ENCODE peak calls at places on chromosome 9, in seven cellular contexts. G is spleen; F is mesenchymal stem cell; M is fibroblast of lung; K is NT2/D1; Y is CD8-positive, alpha-beta memory T cell; H is breast epithelium. V is an unnamed sample.

GRCh38 chr9:78963911-78964310 is 607.9 kb upstream of the TLE4 start:
- DNase-seq in Y (no peak), F (no peak), K (no peak), H (no peak), M (no peak), G (no peak), V (no peak)

GRCh38 chr9:88954073-88954472 is 37.2 kb upstream of the S1PR3 start:
- DNase-seq in M (peak; percentile 90), K (no peak), H (no peak), G (no peak), F (no peak), Y (no peak), V (no peak)

GRCh38 chr9:97904725-97905124 is 17.6 kb downstream of the TRMO start:
- DNase-seq in K (no peak), H (no peak), G (peak; percentile 81), M (no peak), F (no peak), Y (peak; percentile 75), V (no peak)

GRCh38 chr9:109588415-109588814 is 90.3 kb upstream of the PTPN3 start:
- DNase-seq in K (no peak), G (no peak), M (no peak), Y (no peak), H (no peak), F (no peak), V (no peak)

GRCh38 chr9:101530076-101530711 is 3.5 kb upstream of the RNF20 start:
- DNase-seq in G (no peak), Y (peak; percentile 75), H (peak; percentile 54), F (peak; percentile 83), K (peak; percentile 56), M (peak; percentile 60), V (peak; percentile 52)

GRCh38 chr9:82764270-82764669 is 298.7 kb downstream of the RASEF start:
- DNase-seq in H (no peak), F (no peak), G (no peak), K (no peak), Y (no peak), M (no peak), V (no peak)

GRCh38 chr9:72315510-72316287 is 49.3 kb downstream of the ZFAND5 start:
- DNase-seq in F (peak; percentile 76), K (no peak), Y (no peak), M (peak; percentile 64), G (no peak), H (peak; percentile 65), V (peak; percentile 57)

GRCh38 chr9:104784098-104784497 is 20.2 kb downstream of the NIPSNAP3B start:
- DNase-seq in G (no peak), F (no peak), K (no peak), Y (no peak), H (no peak), M (no peak), V (no peak)

GRCh38 chr9:111805841-111806241 is 11.1 kb upstream of the SHOC1 start:
- DNase-seq in H (no peak), M (peak; percentile 79), K (no peak), Y (no peak), F (peak; percentile 78), G (no peak), V (no peak)

GRCh38 chr9:11319477-11320060 is 706.8 kb upstream of the PTPRD start:
- DNase-seq in H (no peak), F (peak; percentile 50), M (peak; percentile 1), Y (no peak), K (peak; percentile 18), G (no peak), V (no peak)

GRCh38 chr9:12684923-12685468 is 8.2 kb upstream of the TYRP1 start:
- DNase-seq in M (peak; percentile 66), Y (no peak), H (no peak), G (no peak), K (no peak), F (peak; percentile 34), V (no peak)

GRCh38 chr9:108211576-108211975 is 644.2 kb downstream of the ACTL7B start:
- DNase-seq in H (no peak), M (no peak), Y (no peak), K (no peak), G (no peak), F (no peak), V (no peak)

GRCh38 chr9:38254151-38254550 is 138.4 kb upstream of the ALDH1B1 start:
- DNase-seq in F (no peak), M (no peak), G (no peak), K (no peak), H (no peak), Y (no peak), V (no peak)

GRCh38 chr9:135100241-135101067 is 13.0 kb downstream of the OLFM1 start:
- DNase-seq in K (no peak), F (no peak), M (no peak), H (no peak), G (no peak), Y (no peak), V (no peak)

GRCh38 chr9:70525553-70525952 is 111.1 kb upstream of the KLF9 start:
- DNase-seq in G (no peak), F (no peak), K (no peak), Y (no peak), H (no peak), M (peak; percentile 21), V (no peak)

GRCh38 chr9:88237454-88238280 is 99.4 kb upstream of the SPATA31C2 start:
- DNase-seq in H (no peak), Y (no peak), M (no peak), F (no peak), G (no peak), K (no peak), V (no peak)

GRCh38 chr9:110126986-110127864 is 80.7 kb downstream of the C9orf152 start:
- DNase-seq in M (peak; percentile 58), Y (no peak), K (peak; percentile 69), H (no peak), G (peak; percentile 78), F (peak; percentile 95), V (peak; percentile 53)

GRCh38 chr9:124216474-124217176 is 41.1 kb upstream of the NEK6 start:
- DNase-seq in F (no peak), Y (peak; percentile 65), H (no peak), K (no peak), G (peak; percentile 93), M (no peak), V (peak; percentile 63)

GRCh38 chr9:110427497-110428104 is 89.9 kb upstream of the TXNDC8 start:
- DNase-seq in M (peak; percentile 41), G (no peak), K (peak; percentile 57), H (no peak), F (peak; percentile 52), Y (no peak), V (peak; percentile 53)

GRCh38 chr9:126781717-126782388 is 23.0 kb upstream of the ZBTB43 start:
- DNase-seq in G (peak; percentile 92), H (peak; percentile 71), F (peak; percentile 74), Y (peak; percentile 86), M (peak; percentile 49), K (peak; percentile 89), V (peak; percentile 88)

GRCh38 chr9:126173401-126173800 is 153.2 kb upstream of the MVB12B start:
- DNase-seq in F (no peak), M (no peak), K (no peak), Y (no peak), H (no peak), G (peak; percentile 41), V (no peak)

GRCh38 chr9:122821278-122821952 is 7.0 kb downstream of the PDCL start:
- DNase-seq in Y (no peak), H (no peak), F (peak; percentile 62), G (no peak), K (no peak), M (no peak), V (peak; percentile 82)

GRCh38 chr9:21974542-21975409 is 19.4 kb downstream of the CDKN2A start:
- DNase-seq in M (peak; percentile 75), F (peak; percentile 58), G (peak; percentile 83), K (no peak), Y (peak; percentile 58), H (no peak), V (no peak)

GRCh38 chr9:136994885-136995224 is 1.5 kb downstream of the CLIC3 start:
- DNase-seq in K (no peak), G (no peak), F (no peak), M (no peak), Y (no peak), H (no peak), V (no peak)
- H3K4me1 ChIP-seq in K (peaks cover 30% of the 10 kb centered on the region), G (peaks cover 84% of the 10 kb centered on the region), F (peaks cover 52% of the 10 kb centered on the region), M (peaks cover 14% of the 10 kb centered on the region), Y (peaks cover 50% of the 10 kb centered on the region), H (peaks cover 7% of the 10 kb centered on the region), V (peaks cover 67% of the 10 kb centered on the region)

GRCh38 chr9:847505-847904 is 6.0 kb downstream of the DMRT1 start:
- DNase-seq in G (no peak), F (no peak), M (no peak), Y (no peak), H (no peak), K (no peak), V (no peak)
- H3K27me3 ChIP-seq in G (peaks cover 73% of the 10 kb centered on the region), F (peaks cover 52% of the 10 kb centered on the region), M (peaks cover 6% of the 10 kb centered on the region), Y (peaks cover 5% of the 10 kb centered on the region), H (peaks cover 42% of the 10 kb centered on the region), K (peaks cover 43% of the 10 kb centered on the region), V (peaks cover 47% of the 10 kb centered on the region)

GRCh38 chr9:130237071-130237470 is 28.5 kb upstream of the HMCN2 start:
- DNase-seq in H (no peak), Y (no peak), M (no peak), G (no peak), K (no peak), F (peak; percentile 64), V (no peak)

GRCh38 chr9:130239741-130240241 is 25.8 kb upstream of the HMCN2 start:
- DNase-seq in K (no peak), G (peak; percentile 78), F (no peak), Y (no peak), H (no peak), M (peak; percentile 26), V (no peak)

GRCh38 chr9:130239363-130239695 is 26.2 kb upstream of the HMCN2 start:
- DNase-seq in F (no peak), K (no peak), H (no peak), M (no peak), G (no peak), Y (no peak), V (no peak)

GRCh38 chr9:130236436-130236985 is 29.0 kb upstream of the HMCN2 start:
- DNase-seq in Y (no peak), K (no peak), H (no peak), F (peak; percentile 16), M (no peak), G (no peak), V (peak; percentile 15)

GRCh38 chr9:130237763-130238524 is 27.6 kb upstream of the HMCN2 start:
- DNase-seq in G (no peak), F (peak; percentile 6), M (no peak), K (no peak), Y (no peak), H (no peak), V (peak; percentile 81)
- H3K4me1 ChIP-seq in G (peaks cover 25% of the 10 kb centered on the region), F (peaks cover 41% of the 10 kb centered on the region), M (peaks cover 7% of the 10 kb centered on the region), K (peaks cover 36% of the 10 kb centered on the region), Y (peaks cover 19% of the 10 kb centered on the region), H (no peaks in the 10 kb centered on the region), V (peaks cover 23% of the 10 kb centered on the region)

DNA sequence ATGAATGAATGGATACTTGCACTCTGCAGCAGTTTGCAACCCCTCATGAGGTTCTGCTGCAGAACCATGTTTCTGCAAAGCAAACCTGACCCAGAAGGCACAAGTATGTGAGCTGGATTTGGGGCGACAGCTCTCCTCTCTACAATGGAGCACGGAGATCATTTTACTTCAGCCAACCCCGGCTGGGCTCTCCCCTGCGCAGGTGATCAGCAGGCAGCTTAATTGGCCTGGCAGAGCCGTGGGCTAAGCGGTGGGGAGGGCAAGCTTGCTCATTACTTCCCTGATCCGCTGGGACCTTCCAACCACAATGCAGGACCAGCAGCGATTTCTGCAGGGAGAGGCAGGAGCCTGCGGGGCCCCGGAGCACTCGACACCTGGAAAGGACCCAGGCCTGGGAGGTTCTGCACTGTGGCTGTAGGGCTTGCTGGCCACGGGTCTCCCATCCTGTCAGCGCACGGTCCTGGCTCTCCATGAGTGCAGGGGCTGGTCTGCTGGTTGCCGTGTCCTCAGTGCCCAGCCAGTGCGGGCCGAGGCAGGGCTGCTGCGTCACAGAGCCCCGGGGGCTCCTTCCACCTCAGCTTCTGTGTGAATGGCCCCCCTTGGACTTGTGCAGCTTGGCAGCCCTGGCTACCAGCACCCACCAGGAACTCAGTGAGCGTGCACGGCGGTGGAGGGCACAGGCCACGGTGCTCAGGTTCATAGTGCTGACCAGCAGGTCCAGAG is 51.8 kb upstream of the RAPGEF1 start:
- DNase-seq in M (no peak), F (no peak), G (no peak), Y (no peak), K (no peak), H (no peak), V (no peak)
- H3K27me3 ChIP-seq in M (peaks cover 10% of the 10 kb centered on the region), F (peaks cover 78% of the 10 kb centered on the region), G (peaks cover 43% of the 10 kb centered on the region), Y (peaks cover 9% of the 10 kb centered on the region), K (peaks cover 31% of the 10 kb centered on the region), H (peaks cover 55% of the 10 kb centered on the region), V (peaks cover 20% of the 10 kb centered on the region)

V was measured in lower lobe of right lung.